ENCODE peak calls at places on chromosomes 4 and X, in eight cellular contexts. Q, O, G, I, H, R, F and E are unnamed samples.

GRCh38 chr4:186752310-186752709 is 28.7 kb upstream of the FAT1 start:
- DNase-seq in Q (no peak), O (no peak), G (no peak), I (no peak), H (no peak), R (no peak), F (no peak), E (no peak)

GRCh38 chr4:87465739-87466366 is 43.5 kb downstream of the NUDT9 start:
- DNase-seq in Q (peak), O (no peak), G (peak), I (peak), H (no peak), R (no peak), F (peak), E (peak)

GRCh38 chr4:114659386-114660008 is 60.9 kb downstream of the UGT8 start:
- DNase-seq in Q (peak), O (peak), G (peak), I (peak), H (peak), R (no peak), F (peak), E (no peak)

GRCh38 chr4:172786039-172786792 is 382.4 kb upstream of the GALNT7 start:
- DNase-seq in Q (no peak), O (no peak), G (no peak), I (peak), H (no peak), R (no peak), F (peak), E (no peak)

GRCh38 chrX:56729152-56729557 is at the start of gene NBDY:
- DNase-seq in Q (no peak), O (peak), G (peak), I (peak), H (peak), R (no peak), F (peak), E (no peak)

GRCh38 chrX:87813566-87813965 is 296.0 kb downstream of the KLHL4 start:
- DNase-seq in Q (no peak), O (no peak), G (no peak), I (no peak), H (no peak), R (no peak), F (peak), E (no peak)

GRCh38 chrX:40727599-40728252 is 7.6 kb downstream of the MED14 start:
- DNase-seq in Q (no peak), O (no peak), G (no peak), I (peak), H (no peak), R (no peak), F (no peak), E (no peak)

GRCh38 chr4:179626687-179627086 is 2184.4 kb upstream of the AGA start:
- DNase-seq in Q (no peak), O (no peak), G (no peak), I (no peak), H (no peak), R (no peak), F (no peak), E (no peak)

GRCh38 chr4:107408968-107409367 is 311.1 kb downstream of the PAPSS1 start:
- DNase-seq in Q (no peak), O (no peak), G (no peak), I (no peak), H (no peak), R (no peak), F (no peak), E (no peak)